ENCODE peak calls at places on chromosomes 1 and 21, in five cellular contexts. O is CD8-positive, alpha-beta T cell; V is A549; H is cardiac muscle cell; E is fibroblast of mammary gland. I is an unnamed sample.

GRCh38 chr1:168110896-168111545 is 25.7 kb downstream of the GPR161 start:
- DNase-seq in V (no peak), O (no peak), H (no peak), E (peak), I (no peak)

GRCh38 chr1:19786988-19787423 is 12.7 kb downstream of the TMCO4 start:
- DNase-seq in O (no peak), E (no peak), V (no peak), H (no peak), I (no peak)

GRCh38 chr1:239616686-239617085 is 230.3 kb downstream of the CHRM3 start:
- DNase-seq in E (no peak), O (no peak), V (no peak), H (no peak), I (no peak)

GRCh38 chr1:173560300-173560699 is 42.6 kb downstream of the SLC9C2 start:
- DNase-seq in H (no peak), O (no peak), V (no peak), E (no peak), I (no peak)

GRCh38 chr1:243645281-243645680 is 204.8 kb downstream of the AKT3 start:
- DNase-seq in V (no peak), E (no peak), H (no peak), O (no peak), I (no peak)

GRCh38 chr1:9269078-9269501 is 23.6 kb upstream of the SPSB1 start:
- DNase-seq in H (no peak), O (no peak), E (no peak), V (no peak), I (no peak)

GRCh38 chr1:197356723-197357533 is 88.9 kb downstream of the CRB1 start:
- DNase-seq in V (peak), O (no peak), H (peak), E (peak), I (no peak)

GRCh38 chr1:231020816-231021215 is 19.2 kb downstream of the FAM89A start:
- DNase-seq in E (no peak), V (no peak), H (no peak), O (no peak), I (no peak)

GRCh38 chr21:30443226-30443625 is 3.2 kb downstream of the KRTAP15-1 start:
- DNase-seq in O (no peak), H (no peak), V (no peak), E (no peak), I (no peak)

GRCh38 chr1:204307334-204307883 is 52.3 kb downstream of the PLEKHA6 start:
- DNase-seq in H (peak), E (peak), V (no peak), O (no peak), I (no peak)

GRCh38 chr1:156102634-156103511 is 11.6 kb upstream of the LMNA start:
- DNase-seq in H (no peak), O (no peak), V (no peak), E (peak), I (no peak)

GRCh38 chr1:90730247-90731022 is 13.3 kb upstream of the BARHL2 start:
- DNase-seq in O (no peak), H (no peak), V (no peak), E (no peak), I (no peak)

GRCh38 chr1:110003747-110004428 is 19.3 kb downstream of the AHCYL1 start:
- DNase-seq in V (peak), E (peak), O (no peak), H (peak), I (no peak)

GRCh38 chr1:97668945-97669344 is 251.9 kb downstream of the DPYD start:
- DNase-seq in H (no peak), E (peak), V (peak), O (no peak), I (no peak)

DNA sequence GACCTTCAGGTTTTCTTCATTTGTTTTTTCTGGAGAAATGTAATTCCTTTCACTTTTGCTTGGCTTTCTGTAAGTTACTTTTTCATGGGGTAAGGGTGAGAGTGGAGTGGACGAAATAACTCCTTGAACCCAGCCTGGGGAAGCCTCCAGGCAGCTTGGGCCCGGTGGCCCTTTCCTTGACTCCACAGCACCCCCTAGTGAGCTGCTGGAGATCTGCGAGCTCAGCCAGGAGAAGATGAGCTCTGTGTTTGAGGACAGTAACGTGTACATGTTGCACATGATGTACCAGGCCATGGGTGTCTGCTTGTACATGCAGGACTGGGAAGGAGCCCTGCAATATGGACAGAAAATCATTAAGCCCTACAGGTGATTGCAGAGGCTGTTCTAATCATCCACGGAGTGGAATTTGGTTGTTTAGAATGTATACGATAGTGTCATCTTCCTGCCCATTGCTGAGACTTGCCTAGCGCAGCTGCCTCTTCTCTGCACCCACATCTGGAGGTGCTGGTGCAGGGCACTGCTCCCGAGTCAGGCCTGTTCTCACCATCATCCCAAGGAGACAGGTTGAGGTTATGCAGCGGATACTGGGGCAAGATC is 51.0 kb downstream of the SMYD2 start:
- DNase-seq in O (peak), E (peak), H (peak), V (peak), I (peak)
- TF ChIP-seq CTCF in O (peak), E (peak), H (peak), V (peak), I (peak)

GRCh38 chr1:188489336-188490112 is 1660.8 kb downstream of the PLA2G4A start:
- DNase-seq in V (peak), O (no peak), E (no peak), H (no peak), I (no peak)
- TF ChIP-seq CTCF in V (no peak), O (no peak), E (no peak), H (no peak), I (no peak)

GRCh38 chr1:181133969-181134418 is 45.5 kb downstream of the IER5 start:
- DNase-seq in V (no peak), E (no peak), O (no peak), H (no peak), I (no peak)

GRCh38 chr1:181136738-181137122 is 48.2 kb downstream of the IER5 start:
- DNase-seq in V (no peak), H (no peak), O (no peak), E (no peak), I (no peak)

GRCh38 chr1:181135815-181136737 is 47.6 kb downstream of the IER5 start:
- DNase-seq in V (peak), H (no peak), O (no peak), E (peak), I (no peak)

GRCh38 chr1:181134543-181135461 is 46.3 kb downstream of the IER5 start:
- DNase-seq in O (no peak), E (peak), V (peak), H (no peak), I (peak)

GRCh38 chr1:181135462-181135781 is 46.9 kb downstream of the IER5 start:
- DNase-seq in H (no peak), O (no peak), E (peak), V (peak), I (no peak)
- TF ChIP-seq CTCF in H (peak), O (peak), E (peak), V (peak), I (no peak)

GRCh38 chr1:208080396-208081276 is 163.5 kb downstream of the PLXNA2 start:
- DNase-seq in V (no peak), E (no peak), O (no peak), H (no peak), I (no peak)

GRCh38 chr1:208083715-208084085 is 160.5 kb downstream of the PLXNA2 start:
- DNase-seq in E (no peak), O (no peak), H (no peak), V (no peak), I (no peak)

GRCh38 chr1:208083016-208083714 is 161.0 kb downstream of the PLXNA2 start:
- DNase-seq in H (no peak), V (no peak), O (no peak), E (no peak), I (no peak)

GRCh38 chr1:208084220-208084619 is 160.0 kb downstream of the PLXNA2 start:
- DNase-seq in O (no peak), V (no peak), E (no peak), H (no peak), I (no peak)

GRCh38 chr1:208081972-208082371 is 162.2 kb downstream of the PLXNA2 start:
- DNase-seq in V (no peak), H (no peak), O (no peak), E (peak), I (no peak)
- TF ChIP-seq CTCF in V (no peak), H (peak), O (no peak), E (peak), I (no peak)